ENCODE peak calls at places on chromosomes 13 and 19, in seven cellular contexts. One of them, this sample, is unnamed.
A peak's percentile ranks its signal among the peaks of the same experiment; 100 is the strongest.

GRCh38 chr19:38559428-38560401 is 58.0 kb downstream of the MAP4K1 start:
- DNase-seq in tibial artery: no peak
- DNase-seq in neural progenitor cell: no peak
- DNase-seq in stomach: no peak
- DNase-seq in GM12865: peak; percentile 96
- DNase-seq in fibroblast of lung: no peak
- DNase-seq in pancreas: no peak
- DNase-seq in this sample: no peak

GRCh38 chr19:12913871-12914690 is 5.0 kb downstream of the SYCE2 start:
- DNase-seq in tibial artery: no peak
- DNase-seq in neural progenitor cell: peak; percentile 23
- DNase-seq in stomach: no peak
- DNase-seq in GM12865: no peak
- DNase-seq in fibroblast of lung: peak; percentile 37
- DNase-seq in pancreas: no peak
- DNase-seq in this sample: no peak

GRCh38 chr13:84645196-84646071 is 763.2 kb upstream of the SLITRK1 start:
- DNase-seq in tibial artery: no peak
- DNase-seq in neural progenitor cell: no peak
- DNase-seq in stomach: no peak
- DNase-seq in GM12865: no peak
- DNase-seq in fibroblast of lung: no peak
- DNase-seq in pancreas: no peak
- DNase-seq in this sample: no peak

GRCh38 chr19:53394522-53394973 is 401 bp upstream of the ZNF765 start:
- DNase-seq in tibial artery: peak; percentile 72
- DNase-seq in neural progenitor cell: peak; percentile 81
- DNase-seq in stomach: peak; percentile 31
- DNase-seq in GM12865: peak; percentile 2
- DNase-seq in fibroblast of lung: no peak
- DNase-seq in pancreas: peak; percentile 39
- DNase-seq in this sample: peak; percentile 28

GRCh38 chr19:7848779-7849457 is 18.9 kb downstream of the EVI5L start:
- DNase-seq in tibial artery: no peak
- DNase-seq in neural progenitor cell: no peak
- DNase-seq in stomach: no peak
- DNase-seq in GM12865: no peak
- DNase-seq in fibroblast of lung: no peak
- DNase-seq in pancreas: no peak
- DNase-seq in this sample: no peak

GRCh38 chr19:681029-681626 is 4.9 kb downstream of the FSTL3 start:
- DNase-seq in tibial artery: no peak
- DNase-seq in neural progenitor cell: peak; percentile 94
- DNase-seq in stomach: peak; percentile 90
- DNase-seq in GM12865: peak; percentile 97
- DNase-seq in fibroblast of lung: no peak
- DNase-seq in pancreas: no peak
- DNase-seq in this sample: no peak

GRCh38 chr19:51798127-51798526 is 3.2 kb downstream of the FPR3 start:
- DNase-seq in tibial artery: no peak
- DNase-seq in neural progenitor cell: no peak
- DNase-seq in stomach: no peak
- DNase-seq in GM12865: no peak
- DNase-seq in fibroblast of lung: no peak
- DNase-seq in pancreas: no peak
- DNase-seq in this sample: no peak

GRCh38 chr13:29547135-29547534 is 48.4 kb downstream of the SLC7A1 start:
- DNase-seq in tibial artery: no peak
- DNase-seq in neural progenitor cell: no peak
- DNase-seq in stomach: no peak
- DNase-seq in GM12865: no peak
- DNase-seq in fibroblast of lung: peak; percentile 11
- DNase-seq in pancreas: no peak
- DNase-seq in this sample: no peak

GRCh38 chr19:33472696-33473624 is 48.6 kb downstream of the PEPD start:
- DNase-seq in tibial artery: peak; percentile 28
- DNase-seq in neural progenitor cell: no peak
- DNase-seq in stomach: no peak
- DNase-seq in GM12865: no peak
- DNase-seq in fibroblast of lung: peak; percentile 78
- DNase-seq in pancreas: no peak
- DNase-seq in this sample: peak; percentile 74

GRCh38 chr13:30866692-30867669 is 39.1 kb upstream of the MEDAG start:
- DNase-seq in tibial artery: no peak
- DNase-seq in neural progenitor cell: no peak
- DNase-seq in stomach: no peak
- DNase-seq in GM12865: no peak
- DNase-seq in fibroblast of lung: no peak
- DNase-seq in pancreas: no peak
- DNase-seq in this sample: no peak

GRCh38 chr13:40562975-40563349 is 103.5 kb downstream of the FOXO1 start:
- DNase-seq in tibial artery: no peak
- DNase-seq in neural progenitor cell: no peak
- DNase-seq in stomach: no peak
- DNase-seq in GM12865: peak; percentile 43
- DNase-seq in fibroblast of lung: no peak
- DNase-seq in pancreas: no peak
- DNase-seq in this sample: no peak

GRCh38 chr19:18708452-18709231 is 25.2 kb downstream of the CRTC1 start:
- DNase-seq in tibial artery: peak; percentile 76
- DNase-seq in neural progenitor cell: no peak
- DNase-seq in stomach: peak; percentile 56
- DNase-seq in GM12865: no peak
- DNase-seq in fibroblast of lung: no peak
- DNase-seq in pancreas: no peak
- DNase-seq in this sample: no peak

GRCh38 chr13:73141292-73141771 is 82.5 kb downstream of the KLF5 start:
- DNase-seq in tibial artery: no peak
- DNase-seq in neural progenitor cell: peak; percentile 13
- DNase-seq in stomach: peak; percentile 29
- DNase-seq in GM12865: no peak
- DNase-seq in fibroblast of lung: peak; percentile 5
- DNase-seq in pancreas: peak; percentile 17
- DNase-seq in this sample: no peak

GRCh38 chr19:14073925-14074838 is 1.6 kb downstream of the MISP3 start:
- DNase-seq in tibial artery: peak; percentile 72
- DNase-seq in neural progenitor cell: no peak
- DNase-seq in stomach: peak; percentile 66
- DNase-seq in GM12865: no peak
- DNase-seq in fibroblast of lung: no peak
- DNase-seq in pancreas: peak; percentile 56
- DNase-seq in this sample: peak; percentile 46

GRCh38 chr13:79389031-79389430 is 17.0 kb downstream of the RBM26 start:
- DNase-seq in tibial artery: no peak
- DNase-seq in neural progenitor cell: no peak
- DNase-seq in stomach: no peak
- DNase-seq in GM12865: no peak
- DNase-seq in fibroblast of lung: no peak
- DNase-seq in pancreas: no peak
- DNase-seq in this sample: no peak

GRCh38 chr19:30649934-30650614 is 277.9 kb downstream of the ZNF536 start:
- DNase-seq in tibial artery: no peak
- DNase-seq in neural progenitor cell: peak; percentile 68
- DNase-seq in stomach: no peak
- DNase-seq in GM12865: peak; percentile 56
- DNase-seq in fibroblast of lung: peak; percentile 70
- DNase-seq in pancreas: peak; percentile 33
- DNase-seq in this sample: no peak

GRCh38 chr19:31145909-31146453 is 203.3 kb downstream of the TSHZ3 start:
- DNase-seq in tibial artery: no peak
- DNase-seq in neural progenitor cell: no peak
- DNase-seq in stomach: no peak
- DNase-seq in GM12865: no peak
- DNase-seq in fibroblast of lung: no peak
- DNase-seq in pancreas: no peak
- DNase-seq in this sample: no peak

DNA sequence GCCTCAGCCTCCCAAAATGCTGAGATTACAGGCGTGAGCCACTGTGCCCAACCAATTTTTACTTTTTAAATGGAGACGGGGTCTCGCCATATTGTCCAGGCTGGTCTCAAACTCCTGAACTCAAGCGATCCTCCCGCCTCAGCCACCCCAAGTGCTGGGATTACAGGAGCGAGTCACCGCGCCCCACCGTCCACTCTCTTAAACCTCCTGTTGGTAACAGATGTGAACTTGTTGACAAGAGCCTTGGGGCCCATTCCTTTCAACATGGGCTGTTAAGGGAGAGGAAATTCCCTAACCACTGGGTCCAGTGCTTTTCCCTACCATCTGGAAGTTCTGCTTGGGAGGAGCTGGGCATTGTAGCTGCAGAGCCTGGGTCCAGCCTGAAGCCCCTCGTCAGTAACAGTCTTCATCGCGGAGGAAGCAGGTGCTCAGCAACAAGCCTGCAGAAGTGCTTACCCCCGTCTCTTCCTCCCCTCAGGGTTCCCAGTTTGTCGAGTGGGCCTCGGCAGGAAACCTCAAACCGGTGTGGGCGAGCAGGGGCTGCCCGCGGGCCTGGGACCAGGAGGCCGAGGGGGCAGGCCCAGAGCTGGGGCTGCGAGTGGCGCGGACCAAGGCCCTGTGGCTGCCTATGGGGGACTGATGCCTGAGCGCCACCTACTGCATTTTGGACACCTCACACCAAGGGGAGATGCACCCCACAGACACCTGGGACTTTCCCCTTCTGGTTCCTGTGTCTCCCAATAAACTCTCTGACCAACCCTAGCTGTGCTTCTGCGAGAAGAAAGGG is 4.0 kb upstream of the FLT3LG start:
- DNase-seq in tibial artery: no peak
- DNase-seq in neural progenitor cell: no peak
- DNase-seq in stomach: peak; percentile 40
- DNase-seq in GM12865: peak; percentile 96
- DNase-seq in fibroblast of lung: no peak
- DNase-seq in pancreas: no peak
- DNase-seq in this sample: no peak
- TF ChIP-seq CTCF in tibial artery: no peak
- TF ChIP-seq CTCF in neural progenitor cell: no peak
- TF ChIP-seq CTCF in stomach: no peak
- TF ChIP-seq CTCF in GM12865: peak; percentile 83
- TF ChIP-seq CTCF in fibroblast of lung: no peak
- TF ChIP-seq CTCF in pancreas: no peak
- TF ChIP-seq CTCF in this sample: no peak

DNA sequence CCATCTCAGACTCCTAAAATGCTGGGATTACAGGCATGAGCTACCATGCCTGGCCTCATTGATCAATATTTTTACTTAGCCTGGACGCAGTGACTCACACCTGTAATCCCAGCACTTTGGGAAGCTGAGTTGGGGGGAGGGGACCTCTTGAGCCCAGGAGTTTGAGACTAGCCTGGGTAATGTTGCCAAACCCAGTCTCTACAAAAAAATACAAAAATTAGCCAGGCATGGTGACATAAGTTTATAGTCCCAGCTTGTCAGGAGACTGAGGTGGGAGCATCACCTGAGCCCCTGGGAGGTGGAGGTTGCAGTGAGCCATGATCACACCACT is 1.9 kb downstream of the SAE1 start:
- DNase-seq in tibial artery: no peak
- DNase-seq in neural progenitor cell: no peak
- DNase-seq in stomach: no peak
- DNase-seq in GM12865: no peak
- DNase-seq in fibroblast of lung: no peak
- DNase-seq in pancreas: no peak
- DNase-seq in this sample: no peak
- H3K4me3 ChIP-seq in tibial artery: no peak overlapping the region
- H3K4me3 ChIP-seq in neural progenitor cell: peak overlapping the region; percentile 82
- H3K4me3 ChIP-seq in stomach: no peak overlapping the region
- H3K4me3 ChIP-seq in GM12865: peak overlapping the region; percentile 94
- H3K4me3 ChIP-seq in fibroblast of lung: peak overlapping the region; percentile 92
- H3K4me3 ChIP-seq in pancreas: no peak overlapping the region
- H3K4me3 ChIP-seq in this sample: no peak overlapping the region

DNA sequence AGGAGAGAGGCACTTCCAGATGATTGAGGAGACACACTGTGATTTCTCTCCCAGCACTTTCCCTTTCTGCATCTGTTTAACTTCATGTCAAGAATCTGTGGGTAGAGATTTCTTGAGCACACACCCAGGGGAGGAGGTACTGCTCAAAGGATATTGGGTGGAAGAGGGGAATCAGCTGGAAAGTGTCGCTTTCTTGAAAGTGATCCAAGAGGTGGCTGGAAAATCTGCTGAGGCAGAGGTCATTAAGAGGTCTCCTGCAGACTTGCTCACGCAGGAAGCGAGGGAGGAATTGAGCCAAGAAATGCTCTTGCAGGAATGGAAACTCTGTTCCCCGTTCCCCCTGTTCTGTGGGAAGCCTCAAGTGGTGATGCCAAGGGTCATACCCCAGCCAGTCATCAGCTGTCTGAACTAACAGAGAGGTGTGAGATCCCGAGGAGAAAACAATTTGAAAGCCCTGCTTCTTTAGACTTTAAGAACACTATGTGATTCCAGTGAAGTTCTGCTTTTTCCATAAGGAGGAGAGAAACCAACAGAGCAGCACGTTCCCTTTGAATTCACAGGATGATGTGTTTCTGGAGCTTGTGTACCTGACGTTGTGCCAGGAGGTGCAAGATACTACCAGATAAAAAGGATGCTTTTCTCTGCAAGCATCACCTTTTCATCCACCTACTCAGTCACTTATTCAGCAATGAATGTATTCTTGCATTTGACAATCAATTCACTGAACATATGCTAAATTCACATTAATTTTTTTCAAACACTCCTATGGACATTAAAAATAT is 163.4 kb upstream of the GPR12 start:
- DNase-seq in tibial artery: no peak
- DNase-seq in neural progenitor cell: no peak
- DNase-seq in stomach: no peak
- DNase-seq in GM12865: no peak
- DNase-seq in fibroblast of lung: peak; percentile 83
- DNase-seq in pancreas: no peak
- DNase-seq in this sample: no peak
- TF ChIP-seq CTCF in tibial artery: no peak
- TF ChIP-seq CTCF in neural progenitor cell: no peak
- TF ChIP-seq CTCF in stomach: no peak
- TF ChIP-seq CTCF in GM12865: no peak
- TF ChIP-seq CTCF in fibroblast of lung: no peak
- TF ChIP-seq CTCF in pancreas: no peak
- TF ChIP-seq CTCF in this sample: no peak

DNA sequence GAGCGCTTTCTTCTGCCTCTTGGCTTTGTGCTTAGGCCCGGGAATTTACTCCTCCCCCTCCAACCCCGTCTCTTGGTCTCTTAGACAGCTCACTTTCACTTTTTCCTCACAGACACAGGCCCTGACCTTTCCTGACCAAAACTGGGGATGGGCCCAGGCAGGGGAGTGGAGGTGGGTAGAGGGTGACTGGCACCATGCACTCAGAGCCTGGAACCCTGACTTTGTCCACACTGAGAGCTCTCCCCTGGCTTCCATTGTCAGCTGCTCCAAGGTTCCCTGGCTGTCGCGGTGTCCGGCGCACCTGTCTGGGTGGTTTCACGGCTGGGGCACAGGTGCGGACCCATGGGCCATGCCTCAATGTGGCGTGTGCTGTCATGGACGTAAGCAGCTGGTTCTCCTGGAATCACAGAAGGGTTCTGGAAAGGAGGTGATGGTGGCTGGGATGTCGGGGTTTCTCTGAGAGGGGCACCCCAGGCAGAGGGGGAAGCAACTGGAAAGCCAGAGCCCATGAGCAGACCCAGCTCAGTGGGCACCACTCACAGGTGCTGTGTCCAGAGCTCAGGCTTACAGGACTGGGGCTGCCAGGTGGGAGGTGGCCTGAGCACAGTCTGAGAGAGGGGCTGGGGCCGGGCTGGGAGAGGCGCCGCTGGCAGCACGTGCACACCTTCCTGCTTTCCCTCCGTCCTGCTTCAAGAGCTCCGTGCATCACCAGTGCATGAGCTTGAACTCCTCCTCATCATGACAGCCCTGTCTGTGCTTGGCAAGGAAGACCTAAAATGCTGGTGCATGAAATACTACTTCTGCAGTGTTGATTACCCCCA is 28.0 kb upstream of the C1QTNF9 start:
- DNase-seq in tibial artery: no peak
- DNase-seq in neural progenitor cell: no peak
- DNase-seq in stomach: peak; percentile 22
- DNase-seq in GM12865: no peak
- DNase-seq in fibroblast of lung: no peak
- DNase-seq in pancreas: no peak
- DNase-seq in this sample: no peak
- H3K4me3 ChIP-seq in tibial artery: no peak overlapping the region
- H3K4me3 ChIP-seq in neural progenitor cell: no peak overlapping the region
- H3K4me3 ChIP-seq in stomach: no peak overlapping the region
- H3K4me3 ChIP-seq in GM12865: no peak overlapping the region
- H3K4me3 ChIP-seq in fibroblast of lung: no peak overlapping the region
- H3K4me3 ChIP-seq in pancreas: no peak overlapping the region
- H3K4me3 ChIP-seq in this sample: no peak overlapping the region

This sample was measured in dorsolateral prefrontal cortex.